ENCODE peak calls at places on chromosomes 2 and 18, in eight cellular contexts. One of them, this sample, is unnamed.

GRCh38 chr2:173652311-173652710 is 297.6 kb downstream of the CDCA7 start:
- DNase-seq in stimulated activated naive CD8-positive, alpha-beta T cell treated with anti-CD3 and anti-CD28 coated beads, Interleukin-15, Interleukin-2, amounts not matched to agents 100 U/mL and 50 U/mL, for 24 hours: no peak
- DNase-seq in stimulated activated CD4-positive, alpha-beta T cell treated with anti-CD3 and anti-CD28 coated beads, TNF-alpha, amount 100 ng/mL, for 1 hour: no peak
- DNase-seq in immature natural killer cell: no peak
- DNase-seq in HT1080: peak
- DNase-seq in MV-4-11: no peak
- DNase-seq in MM.1S: no peak
- DNase-seq in PC-9: peak
- DNase-seq in this sample: no peak

GRCh38 chr2:173090291-173090877 is 14.7 kb downstream of the MAP3K20 start:
- DNase-seq in stimulated activated naive CD8-positive, alpha-beta T cell treated with anti-CD3 and anti-CD28 coated beads, Interleukin-15, Interleukin-2, amounts not matched to agents 100 U/mL and 50 U/mL, for 24 hours: no peak
- DNase-seq in stimulated activated CD4-positive, alpha-beta T cell treated with anti-CD3 and anti-CD28 coated beads, TNF-alpha, amount 100 ng/mL, for 1 hour: no peak
- DNase-seq in immature natural killer cell: no peak
- DNase-seq in HT1080: no peak
- DNase-seq in MV-4-11: no peak
- DNase-seq in MM.1S: no peak
- DNase-seq in PC-9: no peak
- DNase-seq in this sample: peak

GRCh38 chr18:36331541-36331971 is 34.0 kb downstream of the FHOD3 start:
- DNase-seq in stimulated activated naive CD8-positive, alpha-beta T cell treated with anti-CD3 and anti-CD28 coated beads, Interleukin-15, Interleukin-2, amounts not matched to agents 100 U/mL and 50 U/mL, for 24 hours: no peak
- DNase-seq in stimulated activated CD4-positive, alpha-beta T cell treated with anti-CD3 and anti-CD28 coated beads, TNF-alpha, amount 100 ng/mL, for 1 hour: no peak
- DNase-seq in immature natural killer cell: no peak
- DNase-seq in HT1080: no peak
- DNase-seq in MV-4-11: no peak
- DNase-seq in MM.1S: no peak
- DNase-seq in PC-9: no peak
- DNase-seq in this sample: no peak

GRCh38 chr2:73415906-73416305 is 30.3 kb downstream of the ALMS1 start:
- DNase-seq in stimulated activated naive CD8-positive, alpha-beta T cell treated with anti-CD3 and anti-CD28 coated beads, Interleukin-15, Interleukin-2, amounts not matched to agents 100 U/mL and 50 U/mL, for 24 hours: no peak
- DNase-seq in stimulated activated CD4-positive, alpha-beta T cell treated with anti-CD3 and anti-CD28 coated beads, TNF-alpha, amount 100 ng/mL, for 1 hour: no peak
- DNase-seq in immature natural killer cell: no peak
- DNase-seq in HT1080: peak
- DNase-seq in MV-4-11: no peak
- DNase-seq in MM.1S: no peak
- DNase-seq in PC-9: no peak
- DNase-seq in this sample: no peak

GRCh38 chr18:79471048-79471447 is 75.3 kb downstream of the NFATC1 start:
- DNase-seq in stimulated activated naive CD8-positive, alpha-beta T cell treated with anti-CD3 and anti-CD28 coated beads, Interleukin-15, Interleukin-2, amounts not matched to agents 100 U/mL and 50 U/mL, for 24 hours: no peak
- DNase-seq in stimulated activated CD4-positive, alpha-beta T cell treated with anti-CD3 and anti-CD28 coated beads, TNF-alpha, amount 100 ng/mL, for 1 hour: no peak
- DNase-seq in immature natural killer cell: no peak
- DNase-seq in HT1080: no peak
- DNase-seq in MV-4-11: no peak
- DNase-seq in MM.1S: no peak
- DNase-seq in PC-9: no peak
- DNase-seq in this sample: no peak

GRCh38 chr2:39530423-39530866 is 93.4 kb upstream of the MAP4K3 start:
- DNase-seq in stimulated activated naive CD8-positive, alpha-beta T cell treated with anti-CD3 and anti-CD28 coated beads, Interleukin-15, Interleukin-2, amounts not matched to agents 100 U/mL and 50 U/mL, for 24 hours: no peak
- DNase-seq in stimulated activated CD4-positive, alpha-beta T cell treated with anti-CD3 and anti-CD28 coated beads, TNF-alpha, amount 100 ng/mL, for 1 hour: no peak
- DNase-seq in immature natural killer cell: no peak
- DNase-seq in HT1080: peak
- DNase-seq in MV-4-11: no peak
- DNase-seq in MM.1S: no peak
- DNase-seq in PC-9: no peak
- DNase-seq in this sample: no peak

GRCh38 chr2:15939556-15939853 is 845 bp upstream of the MYCN start:
- DNase-seq in stimulated activated naive CD8-positive, alpha-beta T cell treated with anti-CD3 and anti-CD28 coated beads, Interleukin-15, Interleukin-2, amounts not matched to agents 100 U/mL and 50 U/mL, for 24 hours: no peak
- DNase-seq in stimulated activated CD4-positive, alpha-beta T cell treated with anti-CD3 and anti-CD28 coated beads, TNF-alpha, amount 100 ng/mL, for 1 hour: peak
- DNase-seq in immature natural killer cell: peak
- DNase-seq in HT1080: peak
- DNase-seq in MV-4-11: no peak
- DNase-seq in MM.1S: no peak
- DNase-seq in PC-9: no peak
- DNase-seq in this sample: no peak

GRCh38 chr2:58039170-58039611 is 7.4 kb upstream of the VRK2 start:
- DNase-seq in stimulated activated naive CD8-positive, alpha-beta T cell treated with anti-CD3 and anti-CD28 coated beads, Interleukin-15, Interleukin-2, amounts not matched to agents 100 U/mL and 50 U/mL, for 24 hours: no peak
- DNase-seq in stimulated activated CD4-positive, alpha-beta T cell treated with anti-CD3 and anti-CD28 coated beads, TNF-alpha, amount 100 ng/mL, for 1 hour: no peak
- DNase-seq in immature natural killer cell: no peak
- DNase-seq in HT1080: peak
- DNase-seq in MV-4-11: peak
- DNase-seq in MM.1S: peak
- DNase-seq in PC-9: no peak
- DNase-seq in this sample: no peak

GRCh38 chr18:35407871-35408481 is 30.8 kb upstream of the ZNF396 start:
- DNase-seq in stimulated activated naive CD8-positive, alpha-beta T cell treated with anti-CD3 and anti-CD28 coated beads, Interleukin-15, Interleukin-2, amounts not matched to agents 100 U/mL and 50 U/mL, for 24 hours: peak
- DNase-seq in stimulated activated CD4-positive, alpha-beta T cell treated with anti-CD3 and anti-CD28 coated beads, TNF-alpha, amount 100 ng/mL, for 1 hour: no peak
- DNase-seq in immature natural killer cell: peak
- DNase-seq in HT1080: peak
- DNase-seq in MV-4-11: peak
- DNase-seq in MM.1S: peak
- DNase-seq in PC-9: no peak
- DNase-seq in this sample: peak

GRCh38 chr2:31335921-31336570 is 78.5 kb downstream of the XDH start:
- DNase-seq in stimulated activated naive CD8-positive, alpha-beta T cell treated with anti-CD3 and anti-CD28 coated beads, Interleukin-15, Interleukin-2, amounts not matched to agents 100 U/mL and 50 U/mL, for 24 hours: no peak
- DNase-seq in stimulated activated CD4-positive, alpha-beta T cell treated with anti-CD3 and anti-CD28 coated beads, TNF-alpha, amount 100 ng/mL, for 1 hour: no peak
- DNase-seq in immature natural killer cell: no peak
- DNase-seq in HT1080: peak
- DNase-seq in MV-4-11: peak
- DNase-seq in MM.1S: no peak
- DNase-seq in PC-9: no peak
- DNase-seq in this sample: peak

GRCh38 chr2:78145395-78145996 is 623.3 kb upstream of the LRRTM4 start:
- DNase-seq in stimulated activated naive CD8-positive, alpha-beta T cell treated with anti-CD3 and anti-CD28 coated beads, Interleukin-15, Interleukin-2, amounts not matched to agents 100 U/mL and 50 U/mL, for 24 hours: no peak
- DNase-seq in stimulated activated CD4-positive, alpha-beta T cell treated with anti-CD3 and anti-CD28 coated beads, TNF-alpha, amount 100 ng/mL, for 1 hour: no peak
- DNase-seq in immature natural killer cell: no peak
- DNase-seq in HT1080: no peak
- DNase-seq in MV-4-11: no peak
- DNase-seq in MM.1S: no peak
- DNase-seq in PC-9: no peak
- DNase-seq in this sample: no peak

GRCh38 chr2:40304340-40304739 is 147.6 kb downstream of the SLC8A1 start:
- DNase-seq in stimulated activated naive CD8-positive, alpha-beta T cell treated with anti-CD3 and anti-CD28 coated beads, Interleukin-15, Interleukin-2, amounts not matched to agents 100 U/mL and 50 U/mL, for 24 hours: no peak
- DNase-seq in stimulated activated CD4-positive, alpha-beta T cell treated with anti-CD3 and anti-CD28 coated beads, TNF-alpha, amount 100 ng/mL, for 1 hour: no peak
- DNase-seq in immature natural killer cell: no peak
- DNase-seq in HT1080: no peak
- DNase-seq in MV-4-11: no peak
- DNase-seq in MM.1S: no peak
- DNase-seq in PC-9: no peak
- DNase-seq in this sample: peak

GRCh38 chr2:40625849-40626248 is 174.0 kb upstream of the SLC8A1 start:
- DNase-seq in stimulated activated naive CD8-positive, alpha-beta T cell treated with anti-CD3 and anti-CD28 coated beads, Interleukin-15, Interleukin-2, amounts not matched to agents 100 U/mL and 50 U/mL, for 24 hours: no peak
- DNase-seq in stimulated activated CD4-positive, alpha-beta T cell treated with anti-CD3 and anti-CD28 coated beads, TNF-alpha, amount 100 ng/mL, for 1 hour: no peak
- DNase-seq in immature natural killer cell: no peak
- DNase-seq in HT1080: peak
- DNase-seq in MV-4-11: peak
- DNase-seq in MM.1S: no peak
- DNase-seq in PC-9: no peak
- DNase-seq in this sample: no peak

GRCh38 chr2:172456002-172456401 is 28.6 kb downstream of the ITGA6 start:
- DNase-seq in stimulated activated naive CD8-positive, alpha-beta T cell treated with anti-CD3 and anti-CD28 coated beads, Interleukin-15, Interleukin-2, amounts not matched to agents 100 U/mL and 50 U/mL, for 24 hours: no peak
- DNase-seq in stimulated activated CD4-positive, alpha-beta T cell treated with anti-CD3 and anti-CD28 coated beads, TNF-alpha, amount 100 ng/mL, for 1 hour: no peak
- DNase-seq in immature natural killer cell: no peak
- DNase-seq in HT1080: no peak
- DNase-seq in MV-4-11: no peak
- DNase-seq in MM.1S: peak
- DNase-seq in PC-9: peak
- DNase-seq in this sample: peak

GRCh38 chr2:107338059-107338458 is 452.1 kb upstream of the ST6GAL2 start:
- DNase-seq in stimulated activated naive CD8-positive, alpha-beta T cell treated with anti-CD3 and anti-CD28 coated beads, Interleukin-15, Interleukin-2, amounts not matched to agents 100 U/mL and 50 U/mL, for 24 hours: no peak
- DNase-seq in stimulated activated CD4-positive, alpha-beta T cell treated with anti-CD3 and anti-CD28 coated beads, TNF-alpha, amount 100 ng/mL, for 1 hour: no peak
- DNase-seq in immature natural killer cell: no peak
- DNase-seq in HT1080: no peak
- DNase-seq in MV-4-11: no peak
- DNase-seq in MM.1S: no peak
- DNase-seq in PC-9: no peak
- DNase-seq in this sample: no peak

GRCh38 chr2:10091182-10091932 is 11.1 kb upstream of the CYS1 start:
- DNase-seq in stimulated activated naive CD8-positive, alpha-beta T cell treated with anti-CD3 and anti-CD28 coated beads, Interleukin-15, Interleukin-2, amounts not matched to agents 100 U/mL and 50 U/mL, for 24 hours: peak
- DNase-seq in stimulated activated CD4-positive, alpha-beta T cell treated with anti-CD3 and anti-CD28 coated beads, TNF-alpha, amount 100 ng/mL, for 1 hour: no peak
- DNase-seq in immature natural killer cell: peak
- DNase-seq in HT1080: no peak
- DNase-seq in MV-4-11: no peak
- DNase-seq in MM.1S: no peak
- DNase-seq in PC-9: no peak
- DNase-seq in this sample: no peak

GRCh38 chr2:185919155-185919554 is 180.6 kb downstream of the FSIP2 start:
- DNase-seq in stimulated activated naive CD8-positive, alpha-beta T cell treated with anti-CD3 and anti-CD28 coated beads, Interleukin-15, Interleukin-2, amounts not matched to agents 100 U/mL and 50 U/mL, for 24 hours: no peak
- DNase-seq in stimulated activated CD4-positive, alpha-beta T cell treated with anti-CD3 and anti-CD28 coated beads, TNF-alpha, amount 100 ng/mL, for 1 hour: no peak
- DNase-seq in immature natural killer cell: no peak
- DNase-seq in HT1080: peak
- DNase-seq in MV-4-11: no peak
- DNase-seq in MM.1S: no peak
- DNase-seq in PC-9: no peak
- DNase-seq in this sample: no peak

GRCh38 chr18:79400591-79401381 is 5.1 kb downstream of the NFATC1 start:
- DNase-seq in stimulated activated naive CD8-positive, alpha-beta T cell treated with anti-CD3 and anti-CD28 coated beads, Interleukin-15, Interleukin-2, amounts not matched to agents 100 U/mL and 50 U/mL, for 24 hours: peak
- DNase-seq in stimulated activated CD4-positive, alpha-beta T cell treated with anti-CD3 and anti-CD28 coated beads, TNF-alpha, amount 100 ng/mL, for 1 hour: no peak
- DNase-seq in immature natural killer cell: peak
- DNase-seq in HT1080: no peak
- DNase-seq in MV-4-11: no peak
- DNase-seq in MM.1S: no peak
- DNase-seq in PC-9: no peak
- DNase-seq in this sample: no peak

GRCh38 chr2:239268549-239268948 is 132.3 kb downstream of the HDAC4 start:
- DNase-seq in stimulated activated naive CD8-positive, alpha-beta T cell treated with anti-CD3 and anti-CD28 coated beads, Interleukin-15, Interleukin-2, amounts not matched to agents 100 U/mL and 50 U/mL, for 24 hours: no peak
- DNase-seq in stimulated activated CD4-positive, alpha-beta T cell treated with anti-CD3 and anti-CD28 coated beads, TNF-alpha, amount 100 ng/mL, for 1 hour: no peak
- DNase-seq in immature natural killer cell: no peak
- DNase-seq in HT1080: no peak
- DNase-seq in MV-4-11: no peak
- DNase-seq in MM.1S: peak
- DNase-seq in PC-9: no peak
- DNase-seq in this sample: no peak

GRCh38 chr2:37523861-37524362 is 147.5 kb downstream of the CDC42EP3 start:
- DNase-seq in stimulated activated naive CD8-positive, alpha-beta T cell treated with anti-CD3 and anti-CD28 coated beads, Interleukin-15, Interleukin-2, amounts not matched to agents 100 U/mL and 50 U/mL, for 24 hours: no peak
- DNase-seq in stimulated activated CD4-positive, alpha-beta T cell treated with anti-CD3 and anti-CD28 coated beads, TNF-alpha, amount 100 ng/mL, for 1 hour: no peak
- DNase-seq in immature natural killer cell: no peak
- DNase-seq in HT1080: no peak
- DNase-seq in MV-4-11: peak
- DNase-seq in MM.1S: no peak
- DNase-seq in PC-9: no peak
- DNase-seq in this sample: no peak

GRCh38 chr2:240505946-240506345 is 51.8 kb downstream of the ANKMY1 start:
- DNase-seq in stimulated activated naive CD8-positive, alpha-beta T cell treated with anti-CD3 and anti-CD28 coated beads, Interleukin-15, Interleukin-2, amounts not matched to agents 100 U/mL and 50 U/mL, for 24 hours: no peak
- DNase-seq in stimulated activated CD4-positive, alpha-beta T cell treated with anti-CD3 and anti-CD28 coated beads, TNF-alpha, amount 100 ng/mL, for 1 hour: no peak
- DNase-seq in immature natural killer cell: no peak
- DNase-seq in HT1080: no peak
- DNase-seq in MV-4-11: no peak
- DNase-seq in MM.1S: no peak
- DNase-seq in PC-9: no peak
- DNase-seq in this sample: no peak

GRCh38 chr2:135985826-135986393 is 484 bp upstream of the DARS1 start:
- DNase-seq in stimulated activated naive CD8-positive, alpha-beta T cell treated with anti-CD3 and anti-CD28 coated beads, Interleukin-15, Interleukin-2, amounts not matched to agents 100 U/mL and 50 U/mL, for 24 hours: peak
- DNase-seq in stimulated activated CD4-positive, alpha-beta T cell treated with anti-CD3 and anti-CD28 coated beads, TNF-alpha, amount 100 ng/mL, for 1 hour: no peak
- DNase-seq in immature natural killer cell: peak
- DNase-seq in HT1080: no peak
- DNase-seq in MV-4-11: peak
- DNase-seq in MM.1S: peak
- DNase-seq in PC-9: no peak
- DNase-seq in this sample: no peak

GRCh38 chr2:104431701-104432121 is 422.2 kb upstream of the POU3F3 start:
- DNase-seq in stimulated activated naive CD8-positive, alpha-beta T cell treated with anti-CD3 and anti-CD28 coated beads, Interleukin-15, Interleukin-2, amounts not matched to agents 100 U/mL and 50 U/mL, for 24 hours: no peak
- DNase-seq in stimulated activated CD4-positive, alpha-beta T cell treated with anti-CD3 and anti-CD28 coated beads, TNF-alpha, amount 100 ng/mL, for 1 hour: no peak
- DNase-seq in immature natural killer cell: no peak
- DNase-seq in HT1080: no peak
- DNase-seq in MV-4-11: no peak
- DNase-seq in MM.1S: no peak
- DNase-seq in PC-9: no peak
- DNase-seq in this sample: no peak

GRCh38 chr18:28112056-28112470 is 64.9 kb downstream of the CDH2 start:
- DNase-seq in stimulated activated naive CD8-positive, alpha-beta T cell treated with anti-CD3 and anti-CD28 coated beads, Interleukin-15, Interleukin-2, amounts not matched to agents 100 U/mL and 50 U/mL, for 24 hours: no peak
- DNase-seq in stimulated activated CD4-positive, alpha-beta T cell treated with anti-CD3 and anti-CD28 coated beads, TNF-alpha, amount 100 ng/mL, for 1 hour: no peak
- DNase-seq in immature natural killer cell: no peak
- DNase-seq in HT1080: peak
- DNase-seq in MV-4-11: no peak
- DNase-seq in MM.1S: no peak
- DNase-seq in PC-9: no peak
- DNase-seq in this sample: no peak